ENCODE peak calls at places on chromosome 18, in five cellular contexts. G is IMR-90, D is keratinocyte, V is astrocyte, W is fibroblast of lung. K is an unnamed sample.

GRCh38 chr18:59085797-59086196 is 53.9 kb upstream of the SEC11C start:
- DNase-seq in G (peak; percentile 70), D (no peak), V (peak; percentile 72), W (peak; percentile 79), K (no peak)

GRCh38 chr18:37567061-37567993 is 1.7 kb upstream of the CELF4 start:
- DNase-seq in G (no peak), D (no peak), V (no peak), W (no peak), K (no peak)

GRCh38 chr18:74625157-74625556 is 27.5 kb downstream of the ZNF407 start:
- DNase-seq in G (peak; percentile 38), D (no peak), V (peak; percentile 37), W (peak; percentile 52), K (no peak)

GRCh38 chr18:67108894-67109293 is 407.6 kb downstream of the DSEL start:
- DNase-seq in G (no peak), D (no peak), V (peak; percentile 36), W (peak; percentile 53), K (no peak)

GRCh38 chr18:74381621-74382350 is 66.1 kb downstream of the C18orf63 start:
- DNase-seq in G (no peak), D (no peak), V (no peak), W (no peak), K (no peak)

GRCh38 chr18:48007955-48008701 is 77.7 kb upstream of the SMAD2 start:
- DNase-seq in G (no peak), D (no peak), V (peak; percentile 30), W (peak; percentile 59), K (no peak)

GRCh38 chr18:72089432-72089831 is 454.7 kb downstream of the CBLN2 start:
- DNase-seq in G (no peak), D (no peak), V (no peak), W (no peak), K (no peak)

GRCh38 chr18:48134609-48135008 is 204.2 kb upstream of the SMAD2 start:
- DNase-seq in G (no peak), D (no peak), V (no peak), W (no peak), K (no peak)

GRCh38 chr18:22424564-22424963 is 6.8 kb upstream of the CTAGE1 start:
- DNase-seq in G (no peak), D (no peak), V (no peak), W (no peak), K (no peak)

GRCh38 chr18:57249896-57250295 is 102.5 kb upstream of the ST8SIA3 start:
- DNase-seq in G (no peak), D (no peak), V (no peak), W (no peak), K (no peak)

GRCh38 chr18:77123313-77124231 is 9.0 kb downstream of the MBP start:
- DNase-seq in G (no peak), D (no peak), V (no peak), W (no peak), K (no peak)

GRCh38 chr18:28005164-28005563 is 171.8 kb downstream of the CDH2 start:
- DNase-seq in G (no peak), D (no peak), V (no peak), W (no peak), K (no peak)

GRCh38 chr18:63410792-63411191 is 11.5 kb downstream of the VPS4B start:
- DNase-seq in G (peak; percentile 78), D (no peak), V (peak; percentile 67), W (peak; percentile 74), K (no peak)

GRCh38 chr18:63708650-63709049 is 5.9 kb downstream of the SERPINB11 start:
- DNase-seq in G (peak; percentile 96), D (no peak), V (peak; percentile 85), W (peak; percentile 89), K (no peak)

GRCh38 chr18:10526211-10526949 is 553 bp downstream of the NAPG start:
- DNase-seq in G (peak; percentile 39), D (no peak), V (peak; percentile 31), W (peak; percentile 51), K (peak; percentile 75)

GRCh38 chr18:58257461-58257860 is 213.4 kb downstream of the NEDD4L start:
- DNase-seq in G (peak; percentile 68), D (no peak), V (peak; percentile 52), W (peak; percentile 67), K (no peak)

GRCh38 chr18:35525795-35526475 is 28.2 kb upstream of the INO80C start:
- DNase-seq in G (no peak), D (no peak), V (no peak), W (no peak), K (no peak)

GRCh38 chr18:56789004-56789888 is 138.1 kb downstream of the WDR7 start:
- DNase-seq in G (peak; percentile 13), D (peak; percentile 5), V (no peak), W (no peak), K (peak; percentile 28)

GRCh38 chr18:72539861-72540260 is 4.3 kb downstream of the CBLN2 start:
- DNase-seq in G (no peak), D (no peak), V (no peak), W (no peak), K (no peak)

GRCh38 chr18:38898167-38898566 is 1332.6 kb upstream of the CELF4 start:
- DNase-seq in G (no peak), D (no peak), V (no peak), W (no peak), K (no peak)

GRCh38 chr18:50820901-50821520 is 1.2 kb upstream of the MRO start:
- DNase-seq in G (no peak), D (no peak), V (no peak), W (no peak), K (peak; percentile 24)

GRCh38 chr18:50816767-50817166 is 3.0 kb downstream of the MRO start:
- DNase-seq in G (no peak), D (no peak), V (peak; percentile 25), W (peak; percentile 51), K (peak; percentile 80)

GRCh38 chr18:50819027-50819726 is 639 bp downstream of the MRO start:
- DNase-seq in G (no peak), D (no peak), V (peak; percentile 24), W (peak; percentile 39), K (no peak)

GRCh38 chr18:50819727-50820378 is at the start of gene MRO:
- DNase-seq in G (peak; percentile 60), D (no peak), V (peak; percentile 39), W (peak; percentile 58), K (peak; percentile 75)

DNA sequence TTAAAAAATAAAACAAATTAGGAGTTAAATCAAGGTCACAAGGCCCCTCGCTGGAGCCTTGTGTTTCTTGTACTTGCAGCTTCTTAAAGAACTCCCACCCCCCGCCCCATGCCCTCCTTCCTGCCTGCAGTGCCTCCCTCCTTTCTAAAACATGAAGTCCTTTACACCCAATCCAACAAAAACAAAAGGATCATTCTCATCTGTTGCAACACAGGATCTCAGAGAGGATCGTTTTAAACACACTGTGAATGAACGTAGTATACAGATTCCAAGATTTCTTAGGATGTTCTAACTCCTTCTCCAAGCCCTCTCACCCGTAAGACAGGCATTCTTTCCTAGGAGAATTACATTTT is 1.9 kb downstream of the MRO start:
- DNase-seq in G (peak; percentile 28), D (no peak), V (peak; percentile 30), W (peak; percentile 42), K (no peak)
- H2AFZ ChIP-seq in G (no peak overlapping the region), D (no peak overlapping the region), V (no peak overlapping the region), W (no peak overlapping the region), K (no peak overlapping the region)

DNA sequence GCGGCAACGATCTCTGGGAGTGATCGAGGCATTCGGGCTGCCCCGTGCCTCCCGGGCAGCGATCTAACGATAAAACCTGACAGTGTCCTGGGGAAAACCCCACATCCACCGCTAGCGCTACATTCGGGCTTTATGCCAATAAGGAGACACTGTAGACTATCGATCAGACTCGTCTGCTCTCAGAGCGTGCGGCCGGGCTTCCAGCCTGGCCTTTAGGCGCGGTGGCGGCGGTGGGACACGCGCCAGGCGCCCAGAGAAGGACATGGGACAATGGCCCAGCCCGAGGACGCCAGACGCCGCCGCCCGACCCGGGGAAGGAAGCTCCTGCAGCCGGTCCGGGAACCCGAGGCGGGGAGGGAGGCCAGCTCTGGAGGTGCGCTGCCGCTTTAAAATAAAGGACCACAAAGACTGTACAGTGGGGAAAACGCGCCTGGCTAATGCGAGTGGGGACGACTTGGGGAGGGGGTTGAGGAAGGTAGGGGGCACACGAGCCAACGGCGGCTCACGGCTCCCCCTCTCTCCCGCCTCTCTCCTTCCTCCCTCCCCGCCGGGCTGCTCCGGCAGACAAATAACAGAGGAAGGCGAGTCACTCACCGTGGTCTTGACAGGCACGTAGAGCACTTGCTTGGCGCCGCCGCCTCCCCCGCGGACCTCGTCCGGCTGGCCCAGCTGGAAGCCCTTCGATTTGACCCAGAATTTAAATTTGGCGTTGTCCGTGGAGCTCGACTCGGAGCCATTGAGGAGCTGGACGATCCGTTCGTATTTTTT is 2.1 kb downstream of the NOL4 start:
- DNase-seq in G (no peak), D (no peak), V (peak; percentile 3), W (peak; percentile 25), K (no peak)
- TF ChIP-seq CTCF in G (no peak), D (no peak), V (no peak), W (no peak), K (no peak)

GRCh38 chr18:6626457-6626856 is 103.1 kb upstream of the ARHGAP28 start:
- DNase-seq in G (no peak), D (no peak), V (no peak), W (no peak), K (no peak)

GRCh38 chr18:6623278-6623677 is 106.2 kb upstream of the ARHGAP28 start:
- DNase-seq in G (no peak), D (no peak), V (no peak), W (no peak), K (no peak)

GRCh38 chr18:6624271-6624670 is 105.2 kb upstream of the ARHGAP28 start:
- DNase-seq in G (peak; percentile 73), D (no peak), V (peak; percentile 78), W (peak; percentile 81), K (no peak)

GRCh38 chr18:6627621-6628020 is 101.9 kb upstream of the ARHGAP28 start:
- DNase-seq in G (peak; percentile 37), D (no peak), V (peak; percentile 59), W (peak; percentile 68), K (no peak)

GRCh38 chr18:6624729-6625308 is 104.7 kb upstream of the ARHGAP28 start:
- DNase-seq in G (peak; percentile 71), D (no peak), V (peak; percentile 80), W (peak; percentile 81), K (no peak)
- H3K4me2 ChIP-seq in G (peak overlapping the region; percentile 26), D (peak overlapping the region; percentile 46), V (peak overlapping the region; percentile 79), W (peak overlapping the region; percentile 40), K (no peak overlapping the region)

GRCh38 chr18:46738491-46738890 is 18.4 kb downstream of the ST8SIA5 start:
- DNase-seq in G (no peak), D (no peak), V (no peak), W (no peak), K (no peak)
- H2AFZ ChIP-seq in G (no peak overlapping the region), D (no peak overlapping the region), V (no peak overlapping the region), W (no peak overlapping the region), K (no peak overlapping the region)